ENCODE peak calls at places on chromosomes 11 and 22, in five cellular contexts. Z, T, P, F and Y are unnamed samples.

GRCh38 chr11:36373040-36374010 is 77.2 kb downstream of the PRR5L start:
- DNase-seq in Z (no peak), T (no peak), P (peak), F (no peak), Y (no peak)

GRCh38 chr11:67195971-67196418 is 70.3 kb upstream of the GRK2 start:
- DNase-seq in Z (no peak), T (peak), P (peak), F (no peak), Y (no peak)

GRCh38 chr11:68216171-68216938 is 3.3 kb upstream of the KMT5B start:
- DNase-seq in Z (no peak), T (no peak), P (no peak), F (no peak), Y (no peak)

GRCh38 chr11:29612423-29612822 is 404.4 kb downstream of the KCNA4 start:
- DNase-seq in Z (no peak), T (no peak), P (no peak), F (no peak), Y (no peak)

GRCh38 chr11:5690736-5691135 is 1.1 kb downstream of the TRIM22 start:
- DNase-seq in Z (peak), T (no peak), P (no peak), F (no peak), Y (no peak)

GRCh38 chr11:76660533-76661305 is 9.8 kb downstream of the LRRC32 start:
- DNase-seq in Z (no peak), T (no peak), P (no peak), F (no peak), Y (no peak)

GRCh38 chr11:6586434-6587359 is 16.7 kb downstream of the RRP8 start:
- DNase-seq in Z (no peak), T (no peak), P (no peak), F (no peak), Y (peak)

GRCh38 chr22:39674536-39674935 is 104.0 kb downstream of the CACNA1I start:
- DNase-seq in Z (no peak), T (no peak), P (no peak), F (no peak), Y (no peak)

GRCh38 chr11:78354741-78355705 is 62.6 kb downstream of the GAB2 start:
- DNase-seq in Z (peak), T (no peak), P (no peak), F (no peak), Y (no peak)
- TF ChIP-seq HDAC2 in Z (no peak), T (no peak), P (no peak), F (no peak), Y (no peak)

GRCh38 chr11:61293869-61294716 is 1.0 kb downstream of the VWCE start:
- DNase-seq in Z (no peak), T (peak), P (peak), F (no peak), Y (peak)

GRCh38 chr11:61294717-61295595 is at the start of gene VWCE:
- DNase-seq in Z (no peak), T (peak), P (peak), F (no peak), Y (peak)

GRCh38 chr11:61295596-61295926 is 445 bp upstream of the VWCE start:
- DNase-seq in Z (no peak), T (no peak), P (no peak), F (no peak), Y (no peak)

DNA sequence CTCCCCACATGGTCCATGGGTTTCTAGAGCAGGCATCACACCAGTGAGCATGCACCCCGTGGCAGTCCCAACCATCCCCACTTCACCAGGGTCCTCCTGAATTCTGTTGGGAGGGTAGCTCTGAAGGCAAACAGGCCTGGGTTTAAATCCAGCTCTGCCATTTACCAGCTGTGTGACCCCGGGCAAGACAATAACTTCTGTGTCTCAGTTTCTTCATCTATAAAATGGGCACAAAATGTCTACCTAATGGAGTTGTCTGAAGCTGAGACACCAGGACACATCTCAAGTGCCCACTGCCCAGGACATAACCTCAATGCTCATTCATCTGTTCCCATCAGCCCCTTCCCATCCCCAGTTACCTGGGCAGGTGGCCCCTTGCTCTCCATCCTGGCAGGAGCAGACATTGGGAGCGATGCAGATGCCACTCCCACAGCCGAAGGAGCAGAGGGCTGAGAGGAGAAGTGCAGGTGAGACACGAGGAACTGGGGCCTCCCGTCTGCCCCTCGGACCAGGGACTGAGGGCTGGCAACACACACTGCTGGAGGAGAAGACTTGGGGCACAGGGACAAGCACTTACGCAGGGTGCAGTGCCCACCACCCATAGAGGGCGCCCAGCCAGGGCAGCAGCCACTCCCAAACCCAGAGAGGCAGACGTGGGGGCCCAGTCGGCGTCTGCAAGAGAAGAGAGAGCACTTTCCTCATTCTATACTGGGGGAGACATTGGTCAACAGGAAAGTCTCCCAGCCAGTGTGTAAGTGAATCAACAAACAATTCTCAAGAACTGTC is 4.0 kb downstream of the VWCE start:
- DNase-seq in Z (no peak), T (no peak), P (no peak), F (no peak), Y (peak)
- TF ChIP-seq HDAC2 in Z (peak), T (no peak), P (no peak), F (no peak), Y (no peak)

GRCh38 chr22:43376765-43377485 is 33.8 kb upstream of the SCUBE1 start:
- DNase-seq in Z (no peak), T (no peak), P (no peak), F (peak), Y (no peak)
- TF ChIP-seq HDAC2 in Z (no peak), T (no peak), P (no peak), F (no peak), Y (no peak)

DNA sequence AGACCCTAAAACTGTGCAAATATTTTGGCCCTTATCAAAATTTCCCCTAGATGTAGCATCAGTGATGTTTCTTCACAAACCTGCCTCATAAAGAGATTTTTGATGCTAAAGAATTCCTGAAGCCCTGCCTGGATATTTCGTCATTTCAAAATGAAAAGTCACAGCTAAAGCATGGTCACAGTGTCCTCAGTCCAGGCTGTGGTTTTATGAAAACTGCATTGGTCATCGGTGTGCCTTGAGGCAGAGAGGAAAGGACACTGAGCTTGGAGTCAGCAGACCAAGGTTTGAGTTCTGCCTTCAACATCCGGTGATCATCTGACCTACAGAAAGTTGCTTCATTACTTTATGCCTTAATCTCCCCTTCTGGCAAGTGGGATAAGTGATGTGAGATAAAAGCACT is 34.8 kb upstream of the ALKBH3 start:
- DNase-seq in Z (no peak), T (no peak), P (no peak), F (no peak), Y (no peak)
- TF ChIP-seq HDAC2 in Z (no peak), T (no peak), P (no peak), F (no peak), Y (no peak)

DNA sequence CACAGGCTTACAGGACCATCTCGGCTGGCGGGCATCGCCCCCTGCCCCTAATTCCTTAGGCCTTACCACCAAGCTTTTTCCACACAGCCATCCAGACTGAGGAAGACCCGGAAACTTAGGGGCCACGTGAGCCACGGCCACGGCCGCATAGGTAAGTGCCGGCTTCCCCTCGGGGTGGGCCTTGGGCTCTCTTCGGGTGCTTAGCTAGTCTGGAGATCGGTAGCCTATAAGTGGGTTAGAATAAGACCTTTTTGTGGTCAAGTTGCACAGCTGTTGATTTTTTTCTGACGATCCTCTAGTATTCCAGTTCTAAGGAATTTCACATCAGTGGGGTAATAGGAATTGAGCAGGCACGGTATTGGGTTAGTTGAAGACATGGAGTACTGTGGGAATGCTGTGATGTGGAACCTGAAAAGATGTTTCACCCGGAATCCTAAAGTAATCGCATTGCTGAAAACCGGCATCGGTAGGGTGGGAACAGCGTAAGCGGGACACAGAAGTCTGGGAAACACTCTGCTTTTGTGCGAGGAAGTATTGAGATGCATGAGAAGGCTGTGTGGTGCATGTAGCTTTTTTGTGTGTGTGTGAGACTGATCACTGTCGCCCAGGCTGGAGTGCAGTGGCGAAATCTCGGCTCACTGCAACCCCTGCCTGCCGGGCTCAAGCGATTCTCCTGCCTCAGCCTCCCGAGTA is 669 bp downstream of the RPL27A start:
- DNase-seq in Z (no peak), T (no peak), P (no peak), F (no peak), Y (no peak)
- TF ChIP-seq HDAC2 in Z (no peak), T (no peak), P (no peak), F (no peak), Y (no peak)

DNA sequence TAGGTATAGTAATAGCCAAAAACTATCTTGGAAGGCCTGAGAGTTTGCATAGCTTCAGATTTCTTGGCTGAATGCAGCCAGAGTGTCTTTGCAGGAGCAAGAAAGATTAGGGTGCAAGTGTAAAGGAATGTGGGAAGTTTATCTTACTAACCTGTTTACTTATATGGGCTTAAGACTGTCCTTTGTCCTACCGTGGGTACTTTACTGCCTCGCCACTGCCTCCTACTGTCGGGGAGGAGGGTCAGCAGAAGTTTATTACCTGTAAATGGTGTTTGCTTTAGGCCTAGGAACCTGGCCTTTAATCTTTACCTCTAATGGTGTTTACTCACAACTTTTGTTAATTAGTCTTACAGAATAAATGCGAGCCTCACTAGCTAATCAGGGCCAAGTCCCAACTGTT is 633.8 kb downstream of the DLG2 start:
- DNase-seq in Z (no peak), T (peak), P (peak), F (no peak), Y (peak)
- TF ChIP-seq HDAC2 in Z (no peak), T (no peak), P (no peak), F (no peak), Y (no peak)

DNA sequence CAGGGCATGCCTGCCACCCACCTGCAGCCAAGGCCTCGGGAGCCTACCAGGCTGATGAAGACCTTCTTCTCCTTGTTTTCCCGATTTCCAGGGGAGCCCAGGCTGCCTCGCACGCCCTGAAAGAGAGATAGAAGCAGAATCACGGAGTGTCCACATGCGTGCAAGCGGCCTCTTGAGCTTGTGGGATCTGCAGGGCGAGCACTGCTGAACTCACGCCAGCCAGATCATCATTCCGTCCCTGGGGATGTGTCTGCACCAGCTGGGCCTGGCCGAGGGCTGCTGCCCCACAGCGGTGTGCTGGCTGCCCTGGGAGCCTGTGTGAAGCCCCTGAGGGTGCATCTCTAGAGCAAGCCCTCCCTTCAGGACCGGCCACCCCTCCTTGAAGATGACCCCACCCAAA is 17.9 kb downstream of the USH1C start:
- DNase-seq in Z (no peak), T (no peak), P (no peak), F (no peak), Y (no peak)
- TF ChIP-seq HDAC2 in Z (no peak), T (no peak), P (no peak), F (no peak), Y (no peak)

GRCh38 chr11:130602700-130603584 is 154.5 kb downstream of the ADAMTS15 start:
- DNase-seq in Z (no peak), T (no peak), P (no peak), F (no peak), Y (no peak)

GRCh38 chr11:130600616-130601015 is 152.2 kb downstream of the ADAMTS15 start:
- DNase-seq in Z (no peak), T (no peak), P (no peak), F (no peak), Y (peak)

GRCh38 chr11:130600139-130600538 is 151.7 kb downstream of the ADAMTS15 start:
- DNase-seq in Z (no peak), T (no peak), P (no peak), F (no peak), Y (no peak)

GRCh38 chr11:130601764-130602163 is 153.3 kb downstream of the ADAMTS15 start:
- DNase-seq in Z (no peak), T (no peak), P (no peak), F (no peak), Y (peak)

GRCh38 chr11:130601141-130601540 is 152.7 kb downstream of the ADAMTS15 start:
- DNase-seq in Z (no peak), T (no peak), P (no peak), F (no peak), Y (no peak)
- TF ChIP-seq HDAC2 in Z (no peak), T (no peak), P (no peak), F (no peak), Y (no peak)

GRCh38 chr11:28090052-28090749 is 17.8 kb downstream of the KIF18A start:
- DNase-seq in Z (no peak), T (no peak), P (no peak), F (no peak), Y (no peak)

GRCh38 chr11:28089378-28089777 is 18.6 kb downstream of the KIF18A start:
- DNase-seq in Z (no peak), T (no peak), P (peak), F (no peak), Y (no peak)

GRCh38 chr11:28083118-28083517 is 24.8 kb downstream of the KIF18A start:
- DNase-seq in Z (no peak), T (no peak), P (no peak), F (no peak), Y (no peak)

GRCh38 chr11:28086569-28086968 is 21.4 kb downstream of the KIF18A start:
- DNase-seq in Z (no peak), T (no peak), P (no peak), F (no peak), Y (no peak)
- TF ChIP-seq HDAC2 in Z (no peak), T (no peak), P (no peak), F (no peak), Y (no peak)

DNA sequence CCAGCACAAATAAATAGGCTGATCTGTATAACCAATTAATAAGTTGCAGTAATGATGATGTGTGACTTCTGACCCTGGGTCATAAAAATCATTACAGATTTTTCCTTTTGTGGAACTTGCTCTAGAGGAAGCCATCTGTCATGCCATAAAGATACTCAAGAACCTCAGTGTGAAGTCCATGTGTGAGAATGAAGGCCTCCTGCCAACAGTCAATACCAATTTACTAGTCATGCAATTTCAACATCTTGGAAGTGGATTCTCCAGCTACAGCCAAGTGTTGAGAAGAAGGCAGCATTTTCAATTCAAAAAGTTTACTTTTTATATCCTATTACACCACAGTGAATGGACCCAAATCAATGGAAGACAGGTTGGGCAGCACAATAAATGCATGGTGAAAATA is 435.7 kb upstream of the LRRC4C start:
- DNase-seq in Z (no peak), T (no peak), P (no peak), F (no peak), Y (no peak)
- TF ChIP-seq HDAC2 in Z (no peak), T (no peak), P (no peak), F (no peak), Y (no peak)